ENCODE peak calls at places on chromosome 18, in eight cellular contexts. One of them, this sample, is unnamed.

GRCh38 chr18:75625966-75626365 is 198.5 kb upstream of the SMIM21 start:
- DNase-seq in lower lobe of right lung: no peak
- DNase-seq in AG04450: no peak
- DNase-seq in heart left ventricle: no peak
- DNase-seq in GF-D8: no peak
- DNase-seq in T follicular helper cell: no peak
- DNase-seq in WERI-Rb-1: no peak
- DNase-seq in RWPE1: no peak
- DNase-seq in this sample: no peak

GRCh38 chr18:36127866-36128845 is 984 bp downstream of the SLC39A6 start:
- DNase-seq in T follicular helper cell: no peak
- DNase-seq in AG04450: no peak
- DNase-seq in WERI-Rb-1: no peak
- DNase-seq in lower lobe of right lung: no peak
- DNase-seq in heart left ventricle: peak; percentile 29
- DNase-seq in GF-D8: no peak
- DNase-seq in RWPE1: peak; percentile 4
- DNase-seq in this sample: peak; percentile 65

GRCh38 chr18:48183613-48184012 is 225.6 kb downstream of the ZBTB7C start:
- DNase-seq in heart left ventricle: no peak
- DNase-seq in T follicular helper cell: no peak
- DNase-seq in AG04450: no peak
- DNase-seq in WERI-Rb-1: no peak
- DNase-seq in RWPE1: no peak
- DNase-seq in GF-D8: no peak
- DNase-seq in lower lobe of right lung: no peak
- DNase-seq in this sample: no peak

GRCh38 chr18:58579561-58580047 is 49.3 kb downstream of the ALPK2 start:
- DNase-seq in heart left ventricle: no peak
- DNase-seq in GF-D8: no peak
- DNase-seq in T follicular helper cell: no peak
- DNase-seq in AG04450: peak; percentile 71
- DNase-seq in RWPE1: no peak
- DNase-seq in lower lobe of right lung: no peak
- DNase-seq in WERI-Rb-1: no peak
- DNase-seq in this sample: no peak

GRCh38 chr18:59180150-59180845 is 39.7 kb upstream of the GRP start:
- DNase-seq in AG04450: peak; percentile 8
- DNase-seq in T follicular helper cell: no peak
- DNase-seq in GF-D8: no peak
- DNase-seq in lower lobe of right lung: no peak
- DNase-seq in heart left ventricle: no peak
- DNase-seq in WERI-Rb-1: no peak
- DNase-seq in RWPE1: peak; percentile 0
- DNase-seq in this sample: no peak

GRCh38 chr18:23515911-23516546 is 12.7 kb downstream of the RMC1 start:
- DNase-seq in AG04450: peak; percentile 46
- DNase-seq in WERI-Rb-1: peak; percentile 82
- DNase-seq in GF-D8: peak; percentile 44
- DNase-seq in T follicular helper cell: peak; percentile 65
- DNase-seq in RWPE1: peak; percentile 50
- DNase-seq in lower lobe of right lung: peak; percentile 74
- DNase-seq in heart left ventricle: peak; percentile 78
- DNase-seq in this sample: peak; percentile 89

GRCh38 chr18:59537581-59537980 is 159.6 kb downstream of the CCBE1 start:
- DNase-seq in WERI-Rb-1: no peak
- DNase-seq in heart left ventricle: no peak
- DNase-seq in lower lobe of right lung: no peak
- DNase-seq in RWPE1: no peak
- DNase-seq in AG04450: no peak
- DNase-seq in T follicular helper cell: no peak
- DNase-seq in GF-D8: no peak
- DNase-seq in this sample: no peak

GRCh38 chr18:62366992-62367391 is 41.9 kb downstream of the TNFRSF11A start:
- DNase-seq in lower lobe of right lung: no peak
- DNase-seq in heart left ventricle: no peak
- DNase-seq in AG04450: no peak
- DNase-seq in WERI-Rb-1: no peak
- DNase-seq in RWPE1: no peak
- DNase-seq in GF-D8: no peak
- DNase-seq in T follicular helper cell: no peak
- DNase-seq in this sample: no peak

GRCh38 chr18:10059610-10060468 is 146.0 kb downstream of the VAPA start:
- DNase-seq in T follicular helper cell: no peak
- DNase-seq in heart left ventricle: peak; percentile 57
- DNase-seq in lower lobe of right lung: no peak
- DNase-seq in AG04450: no peak
- DNase-seq in RWPE1: no peak
- DNase-seq in WERI-Rb-1: no peak
- DNase-seq in GF-D8: no peak
- DNase-seq in this sample: no peak

GRCh38 chr18:57128229-57128911 is 18.5 kb upstream of the BOD1L2 start:
- DNase-seq in RWPE1: no peak
- DNase-seq in lower lobe of right lung: no peak
- DNase-seq in WERI-Rb-1: no peak
- DNase-seq in T follicular helper cell: no peak
- DNase-seq in heart left ventricle: no peak
- DNase-seq in GF-D8: no peak
- DNase-seq in AG04450: no peak
- DNase-seq in this sample: no peak

GRCh38 chr18:21703241-21703820 is 1.2 kb downstream of the ABHD3 start:
- DNase-seq in WERI-Rb-1: no peak
- DNase-seq in RWPE1: peak; percentile 56
- DNase-seq in GF-D8: no peak
- DNase-seq in heart left ventricle: no peak
- DNase-seq in T follicular helper cell: peak; percentile 9
- DNase-seq in AG04450: no peak
- DNase-seq in lower lobe of right lung: no peak
- DNase-seq in this sample: peak; percentile 55

GRCh38 chr18:57444301-57444759 is 9.2 kb downstream of the ONECUT2 start:
- DNase-seq in GF-D8: no peak
- DNase-seq in heart left ventricle: no peak
- DNase-seq in RWPE1: no peak
- DNase-seq in AG04450: no peak
- DNase-seq in T follicular helper cell: no peak
- DNase-seq in WERI-Rb-1: no peak
- DNase-seq in lower lobe of right lung: no peak
- DNase-seq in this sample: no peak

GRCh38 chr18:56000041-56000440 is 412.0 kb upstream of the TCF4 start:
- DNase-seq in lower lobe of right lung: no peak
- DNase-seq in AG04450: no peak
- DNase-seq in T follicular helper cell: no peak
- DNase-seq in heart left ventricle: no peak
- DNase-seq in RWPE1: no peak
- DNase-seq in GF-D8: no peak
- DNase-seq in WERI-Rb-1: no peak
- DNase-seq in this sample: no peak

GRCh38 chr18:1408331-1408835 is 503.7 kb downstream of the ADCYAP1 start:
- DNase-seq in RWPE1: no peak
- DNase-seq in WERI-Rb-1: no peak
- DNase-seq in AG04450: no peak
- DNase-seq in lower lobe of right lung: no peak
- DNase-seq in T follicular helper cell: no peak
- DNase-seq in GF-D8: no peak
- DNase-seq in heart left ventricle: no peak
- DNase-seq in this sample: peak; percentile 39

GRCh38 chr18:11518788-11519685 is 90.4 kb upstream of the SLC35G4 start:
- DNase-seq in T follicular helper cell: peak; percentile 1
- DNase-seq in heart left ventricle: no peak
- DNase-seq in AG04450: peak; percentile 20
- DNase-seq in GF-D8: no peak
- DNase-seq in WERI-Rb-1: peak; percentile 78
- DNase-seq in lower lobe of right lung: no peak
- DNase-seq in RWPE1: peak; percentile 65
- DNase-seq in this sample: peak; percentile 67

GRCh38 chr18:36798738-36799473 is 29.9 kb downstream of the TPGS2 start:
- DNase-seq in RWPE1: no peak
- DNase-seq in AG04450: no peak
- DNase-seq in WERI-Rb-1: no peak
- DNase-seq in lower lobe of right lung: no peak
- DNase-seq in T follicular helper cell: no peak
- DNase-seq in GF-D8: no peak
- DNase-seq in heart left ventricle: no peak
- DNase-seq in this sample: no peak

GRCh38 chr18:32349728-32350395 is 120.8 kb downstream of the GAREM1 start:
- DNase-seq in AG04450: peak; percentile 87
- DNase-seq in RWPE1: peak; percentile 44
- DNase-seq in WERI-Rb-1: no peak
- DNase-seq in heart left ventricle: peak; percentile 84
- DNase-seq in GF-D8: no peak
- DNase-seq in T follicular helper cell: no peak
- DNase-seq in lower lobe of right lung: no peak
- DNase-seq in this sample: no peak

GRCh38 chr18:46262856-46263255 is 158.7 kb downstream of the HAUS1 start:
- DNase-seq in lower lobe of right lung: no peak
- DNase-seq in GF-D8: no peak
- DNase-seq in heart left ventricle: no peak
- DNase-seq in RWPE1: no peak
- DNase-seq in T follicular helper cell: no peak
- DNase-seq in AG04450: no peak
- DNase-seq in WERI-Rb-1: no peak
- DNase-seq in this sample: no peak

GRCh38 chr18:11183621-11184020 is 34.3 kb upstream of the PIEZO2 start:
- DNase-seq in AG04450: no peak
- DNase-seq in WERI-Rb-1: no peak
- DNase-seq in T follicular helper cell: no peak
- DNase-seq in GF-D8: no peak
- DNase-seq in RWPE1: no peak
- DNase-seq in lower lobe of right lung: no peak
- DNase-seq in heart left ventricle: no peak
- DNase-seq in this sample: no peak

GRCh38 chr18:28152354-28152753 is 24.6 kb downstream of the CDH2 start:
- DNase-seq in GF-D8: no peak
- DNase-seq in WERI-Rb-1: no peak
- DNase-seq in heart left ventricle: no peak
- DNase-seq in lower lobe of right lung: no peak
- DNase-seq in T follicular helper cell: no peak
- DNase-seq in AG04450: no peak
- DNase-seq in RWPE1: no peak
- DNase-seq in this sample: no peak

GRCh38 chr18:12296457-12296856 is 11.6 kb upstream of the TUBB6 start:
- DNase-seq in WERI-Rb-1: no peak
- DNase-seq in AG04450: no peak
- DNase-seq in lower lobe of right lung: no peak
- DNase-seq in GF-D8: no peak
- DNase-seq in heart left ventricle: no peak
- DNase-seq in RWPE1: no peak
- DNase-seq in T follicular helper cell: no peak
- DNase-seq in this sample: peak; percentile 36

GRCh38 chr18:22032392-22032961 is 136.9 kb upstream of the GATA6 start:
- DNase-seq in AG04450: peak; percentile 49
- DNase-seq in lower lobe of right lung: no peak
- DNase-seq in RWPE1: peak; percentile 94
- DNase-seq in WERI-Rb-1: no peak
- DNase-seq in heart left ventricle: no peak
- DNase-seq in GF-D8: no peak
- DNase-seq in T follicular helper cell: no peak
- DNase-seq in this sample: no peak

GRCh38 chr18:50560681-50561629 is 1.1 kb downstream of the MAPK4 start:
- DNase-seq in lower lobe of right lung: no peak
- DNase-seq in GF-D8: no peak
- DNase-seq in AG04450: no peak
- DNase-seq in WERI-Rb-1: peak; percentile 37
- DNase-seq in RWPE1: no peak
- DNase-seq in heart left ventricle: no peak
- DNase-seq in T follicular helper cell: no peak
- DNase-seq in this sample: peak; percentile 62